ENCODE peak calls at places on chromosomes 4 and X, in four cellular contexts. I is testis, Y is heart left ventricle, X is vagina. P is an unnamed sample.

GRCh38 chr4:100894339-100894870 is 376.6 kb upstream of the EMCN start:
- DNase-seq in Y (no peak), I (no peak), X (no peak), P (no peak)

GRCh38 chr4:6043843-6044242 is 25.6 kb upstream of the C4orf50 start:
- DNase-seq in I (no peak), Y (no peak), X (no peak), P (no peak)

GRCh38 chr4:2051086-2051485 is 8.0 kb upstream of the NAT8L start:
- DNase-seq in I (no peak), X (no peak), Y (no peak), P (no peak)

GRCh38 chrX:153687121-153688039 is at the start of gene SLC6A8:
- DNase-seq in I (peak), X (no peak), Y (peak), P (peak)

GRCh38 chr4:14596904-14597303 is 405.4 kb upstream of the CPEB2 start:
- DNase-seq in I (no peak), X (no peak), Y (no peak), P (no peak)

GRCh38 chr4:105232374-105232773 is 85.7 kb downstream of the TET2 start:
- DNase-seq in I (no peak), Y (no peak), X (no peak), P (no peak)

GRCh38 chrX:54920610-54921426 is at the start of gene TRO:
- DNase-seq in Y (no peak), I (peak), X (peak), P (no peak)

GRCh38 chr4:96698891-96699290 is 859.0 kb downstream of the PDHA2 start:
- DNase-seq in X (no peak), I (no peak), Y (no peak), P (peak)

GRCh38 chr4:176054942-176055341 is 10.7 kb upstream of the WDR17 start:
- DNase-seq in X (no peak), Y (no peak), I (no peak), P (no peak)

GRCh38 chr4:13872145-13872544 is 244.6 kb upstream of the BOD1L1 start:
- DNase-seq in X (no peak), I (no peak), Y (no peak), P (no peak)

GRCh38 chr4:145003675-145004074 is 94.3 kb downstream of the ANAPC10 start:
- DNase-seq in Y (no peak), I (no peak), X (no peak), P (no peak)

GRCh38 chr4:169160825-169161224 is 109.9 kb downstream of the SH3RF1 start:
- DNase-seq in Y (no peak), I (peak), X (no peak), P (peak)

GRCh38 chrX:69555396-69556023 is 51.4 kb downstream of the NALF2 start:
- DNase-seq in X (no peak), Y (no peak), I (peak), P (no peak)

GRCh38 chr4:172573899-172574298 is 594.7 kb upstream of the GALNT7 start:
- DNase-seq in X (no peak), Y (no peak), I (no peak), P (no peak)

GRCh38 chr4:4308800-4309441 is 18.9 kb downstream of the ZBTB49 start:
- DNase-seq in X (no peak), Y (no peak), I (no peak), P (no peak)

GRCh38 chr4:113012776-113013175 is 36.7 kb upstream of the ANK2 start:
- DNase-seq in X (no peak), I (no peak), Y (no peak), P (no peak)

GRCh38 chr4:150573534-150573933 is 8.4 kb upstream of the MAB21L2 start:
- DNase-seq in I (no peak), Y (no peak), X (no peak), P (no peak)

GRCh38 chrX:129825746-129826505 is 17.8 kb downstream of the ZDHHC9 start:
- DNase-seq in I (no peak), X (no peak), Y (no peak), P (no peak)

GRCh38 chr4:27515140-27515539 is 654.5 kb downstream of the STIM2 start:
- DNase-seq in Y (no peak), X (no peak), I (no peak), P (no peak)

GRCh38 chrX:155086961-155087735 is 15.8 kb downstream of the BRCC3 start:
- DNase-seq in X (no peak), I (no peak), Y (no peak), P (no peak)

GRCh38 chrX:29634516-29634915 is 580.8 kb upstream of the MAGEB2 start:
- DNase-seq in Y (no peak), I (no peak), X (no peak), P (no peak)

GRCh38 chr4:155759372-155760252 is 791 bp downstream of the GUCY1B1 start:
- DNase-seq in X (no peak), Y (peak), I (peak), P (peak)

GRCh38 chr4:169014581-169014980 is 4.5 kb upstream of the CBR4 start:
- DNase-seq in Y (no peak), X (no peak), I (no peak), P (no peak)

GRCh38 chrX:124211312-124211942 is 121.0 kb upstream of the TEX13D start:
- DNase-seq in X (no peak), Y (no peak), I (no peak), P (no peak)

GRCh38 chrX:9899640-9900075 is 67.5 kb upstream of the CLDN34 start:
- DNase-seq in X (no peak), I (peak), Y (no peak), P (no peak)

GRCh38 chr4:52660643-52661042 is 1.5 kb upstream of the USP46 start:
- DNase-seq in I (no peak), Y (no peak), X (no peak), P (no peak)

GRCh38 chr4:63786181-63786580 is 623.1 kb downstream of the TECRL start:
- DNase-seq in I (no peak), X (no peak), Y (no peak), P (no peak)

GRCh38 chr4:6893449-6894085 is 16.1 kb upstream of the TBC1D14 start:
- DNase-seq in X (no peak), Y (no peak), I (no peak), P (no peak)

GRCh38 chr4:74535471-74535870 is 90.5 kb downstream of the AREG start:
- DNase-seq in I (no peak), Y (no peak), X (no peak), P (no peak)

GRCh38 chr4:67721770-67722597 is 21.0 kb upstream of the UBA6 start:
- DNase-seq in X (no peak), I (no peak), Y (no peak), P (no peak)

GRCh38 chr4:150251752-150252190 is 173.5 kb downstream of the DCLK2 start:
- DNase-seq in X (no peak), Y (no peak), I (no peak), P (no peak)

GRCh38 chr4:173924561-173924960 is 358.9 kb downstream of the FBXO8 start:
- DNase-seq in Y (no peak), X (no peak), I (no peak), P (no peak)

GRCh38 chrX:69036674-69037573 is 128.3 kb downstream of the PJA1 start:
- DNase-seq in Y (no peak), I (no peak), X (peak), P (no peak)

GRCh38 chr4:52743444-52744019 is 7.7 kb downstream of the ERVMER34-1 start:
- DNase-seq in Y (no peak), I (no peak), X (no peak), P (peak)

GRCh38 chr4:61292322-61292721 is 92.2 kb downstream of the ADGRL3 start:
- DNase-seq in X (no peak), Y (no peak), I (no peak), P (no peak)

GRCh38 chrX:115367455-115367854 is 77.9 kb downstream of the LUZP4 start:
- DNase-seq in Y (no peak), X (no peak), I (no peak), P (no peak)

GRCh38 chr4:15891312-15891711 is 47.2 kb downstream of the FGFBP1 start:
- DNase-seq in X (no peak), I (no peak), Y (no peak), P (no peak)

DNA sequence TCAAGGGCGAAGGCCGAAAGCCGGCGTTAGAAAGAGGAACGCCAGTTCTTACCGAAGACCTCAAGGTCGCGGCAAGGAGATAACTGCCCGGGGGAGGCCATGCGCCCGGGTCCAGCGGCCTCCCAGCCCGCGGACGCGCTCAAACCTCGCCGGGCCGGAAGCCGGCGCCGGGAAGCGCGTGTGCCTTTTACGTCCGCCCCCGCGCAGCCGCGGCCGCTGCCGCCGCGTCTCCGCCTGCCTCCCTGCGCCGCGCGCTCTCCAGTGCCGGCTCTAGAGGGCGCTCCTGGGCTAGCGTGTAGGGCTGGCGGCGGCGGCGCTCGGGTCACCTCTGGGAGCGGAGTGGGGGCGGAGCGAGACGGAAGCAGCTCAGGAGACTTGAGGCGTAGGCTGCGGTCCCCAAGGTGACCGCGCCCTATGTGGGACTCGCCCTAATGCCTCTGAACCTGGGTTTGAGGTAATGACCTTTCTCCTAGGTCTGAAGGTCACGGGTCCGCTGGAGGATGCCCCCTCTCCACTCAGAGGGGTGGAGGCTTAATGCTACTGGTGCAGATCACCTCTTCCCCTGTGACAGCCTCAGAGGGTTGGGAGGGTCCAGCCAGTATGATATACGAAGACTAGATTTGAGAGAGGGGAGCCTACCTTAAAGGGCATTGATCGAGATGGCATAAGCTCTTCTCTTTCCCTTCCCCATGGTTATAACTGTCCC is 839 bp downstream of the SLC25A5 start:
- DNase-seq in Y (peak), X (no peak), I (peak), P (peak)
- TF ChIP-seq POLR2A in Y (no peak), X (no peak), I (no peak), P (peak)

GRCh38 chr4:147461161-147461560 is 19.7 kb upstream of the EDNRA start:
- DNase-seq in Y (no peak), X (no peak), I (no peak), P (no peak)

GRCh38 chr4:147453561-147454141 is 27.2 kb upstream of the EDNRA start:
- DNase-seq in Y (no peak), X (no peak), I (no peak), P (no peak)

DNA sequence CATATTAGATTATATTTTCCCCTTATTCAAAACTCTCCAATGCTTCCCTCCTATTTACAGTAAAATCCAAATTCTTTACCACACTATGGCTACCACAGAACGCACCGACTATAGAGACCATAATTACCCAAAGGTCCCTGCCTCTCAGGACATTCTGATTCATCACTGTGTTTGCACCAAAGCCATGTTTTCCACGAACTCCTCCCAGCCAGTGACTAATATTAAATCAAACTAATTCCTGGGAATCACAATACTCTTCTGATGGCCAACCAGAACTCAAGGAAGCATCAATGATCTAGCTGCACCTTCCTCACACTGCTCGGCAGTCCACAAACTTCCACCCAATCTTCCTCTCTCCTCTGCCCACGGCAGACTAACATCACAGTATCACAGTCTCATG is 24.2 kb upstream of the EDNRA start:
- DNase-seq in X (no peak), Y (no peak), I (no peak), P (no peak)
- H3K27ac ChIP-seq in X (no peak), Y (no peak), I (no peak), P (no peak)

DNA sequence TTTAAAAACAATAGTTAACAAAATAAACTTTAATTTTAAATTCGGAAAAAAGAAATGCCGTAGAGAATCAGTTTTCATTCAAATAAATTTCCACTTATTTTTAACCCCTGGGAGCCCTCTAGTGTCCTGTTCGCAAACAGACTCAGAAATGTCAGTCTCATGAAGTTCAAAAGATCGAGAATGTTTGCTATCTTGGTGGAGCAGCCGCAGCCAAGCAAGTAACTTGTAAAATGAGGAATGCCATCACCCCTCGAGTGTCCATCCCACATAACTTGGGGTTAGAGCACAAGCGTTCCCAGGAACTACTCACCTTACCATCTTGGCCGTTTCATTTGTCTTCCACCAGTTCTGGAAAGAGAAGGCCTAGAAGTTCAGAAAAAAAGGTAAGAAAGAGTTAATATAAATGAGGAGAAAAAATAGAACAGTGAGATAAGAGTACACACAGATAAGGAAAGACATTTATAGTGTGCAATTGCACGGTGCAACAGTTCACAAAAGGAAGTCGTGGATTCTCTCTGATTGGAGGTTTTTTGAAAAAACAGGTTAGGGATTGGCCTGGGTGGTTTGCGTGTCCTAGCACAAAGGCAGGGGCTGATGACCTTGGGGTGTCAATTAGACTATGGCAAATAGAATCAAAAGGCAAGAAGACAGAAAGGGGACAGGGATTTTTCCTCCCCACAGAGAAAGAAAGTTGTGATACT is at the start of gene GASK1B:
- DNase-seq in Y (peak), X (no peak), I (peak), P (peak)
- TF ChIP-seq POLR2A in Y (no peak), X (no peak), I (no peak), P (no peak)

DNA sequence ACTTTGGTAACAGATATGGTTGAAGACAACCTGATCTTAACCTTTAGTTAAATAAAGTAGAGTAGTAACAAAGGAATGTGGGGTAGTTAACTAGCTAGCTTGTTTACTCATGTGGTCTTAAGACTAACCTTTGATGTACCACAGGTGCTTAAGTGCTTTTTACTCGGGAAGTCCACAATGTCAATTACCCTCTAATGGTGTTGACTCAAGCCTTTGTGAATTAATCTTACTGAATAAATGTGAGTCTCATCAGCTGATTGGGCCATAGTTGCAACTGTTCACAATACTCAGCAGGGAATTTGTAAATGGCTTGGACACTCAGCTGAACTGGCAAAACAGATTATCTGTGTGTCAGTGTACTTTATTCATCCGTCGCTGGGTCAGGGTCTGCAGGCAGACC is 119.0 kb upstream of the UGT8 start:
- DNase-seq in I (no peak), X (no peak), Y (no peak), P (no peak)
- H3K27ac ChIP-seq in I (no peak), X (no peak), Y (no peak), P (no peak)

GRCh38 chr4:123397276-123398150 is 918 bp downstream of the SPRY1 start:
- DNase-seq in X (no peak), I (peak), Y (peak), P (peak)
- TF ChIP-seq POLR2A in X (no peak), I (no peak), Y (no peak), P (no peak)

GRCh38 chr4:186693159-186693815 is 30.4 kb downstream of the FAT1 start:
- DNase-seq in Y (peak), X (no peak), I (peak), P (peak)

GRCh38 chr4:186688150-186688943 is 35.3 kb downstream of the FAT1 start:
- DNase-seq in I (no peak), Y (no peak), X (no peak), P (no peak)

GRCh38 chr4:186689476-186689875 is 34.2 kb downstream of the FAT1 start:
- DNase-seq in Y (no peak), I (no peak), X (no peak), P (peak)

GRCh38 chr4:186693894-186694293 is 29.8 kb downstream of the FAT1 start:
- DNase-seq in Y (no peak), I (no peak), X (no peak), P (no peak)

DNA sequence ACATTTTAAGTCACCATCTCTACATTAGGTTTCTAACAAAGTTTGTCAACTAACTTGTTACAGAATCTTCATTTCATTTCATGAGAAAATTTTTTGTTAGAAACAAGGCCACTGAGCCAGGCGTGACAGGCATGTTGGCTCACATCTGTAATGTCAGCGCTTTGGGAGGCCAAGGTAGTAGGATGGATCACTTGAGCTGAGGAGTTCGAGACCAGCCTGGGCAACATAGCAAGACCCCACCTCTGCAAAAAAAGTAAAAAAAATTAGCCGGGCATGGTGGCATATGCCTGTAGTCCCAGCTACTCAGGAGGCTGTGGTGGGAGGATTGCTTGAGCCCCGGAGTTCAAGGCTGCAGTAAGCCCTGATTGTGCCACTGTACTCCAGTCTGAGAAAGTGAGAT is 32.3 kb downstream of the FAT1 start:
- DNase-seq in X (no peak), I (no peak), Y (no peak), P (no peak)
- H3K27ac ChIP-seq in X (no peak), I (no peak), Y (no peak), P (no peak)

DNA sequence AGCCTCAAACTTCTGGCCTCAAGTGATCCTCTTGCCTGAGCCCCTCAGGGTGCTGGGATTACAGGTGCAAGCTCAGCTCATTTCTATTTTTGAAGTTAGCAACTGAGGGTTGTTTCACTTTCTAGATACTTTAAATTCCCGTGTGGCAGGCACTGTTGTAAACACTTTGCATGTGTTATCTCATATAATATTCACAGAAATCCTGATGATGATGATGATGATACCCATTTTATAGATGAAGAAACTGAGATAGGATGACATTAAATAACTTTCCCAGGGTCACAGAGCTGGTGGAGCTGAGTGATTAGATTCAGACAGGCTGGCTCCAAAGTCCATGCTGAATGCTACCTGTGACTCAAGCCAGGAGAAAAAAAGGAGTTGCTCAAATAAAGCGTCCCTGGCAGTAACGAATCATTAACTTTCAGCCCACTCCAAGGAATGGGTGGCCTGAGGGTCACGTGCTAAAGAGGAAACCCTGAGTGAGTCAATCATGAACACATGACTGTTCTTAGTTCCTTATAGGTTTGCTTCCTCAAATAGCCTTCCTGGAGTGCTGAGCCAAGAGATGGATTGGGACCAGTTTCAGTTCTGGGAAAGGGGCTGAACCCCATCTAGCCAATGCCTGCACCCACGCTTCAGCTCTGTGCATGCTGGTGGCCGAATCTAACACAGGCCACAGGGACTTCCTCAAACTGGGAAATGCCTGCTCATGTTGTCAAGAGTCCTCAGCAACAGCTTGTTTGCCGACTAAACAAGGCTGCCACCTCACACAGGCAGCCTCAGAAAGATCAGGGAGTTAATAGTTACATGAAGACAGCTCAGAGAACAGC is 52.8 kb downstream of the RBM47 start:
- DNase-seq in I (peak), Y (peak), X (no peak), P (peak)
- TF ChIP-seq POLR2A in I (no peak), Y (no peak), X (no peak), P (no peak)

GRCh38 chr4:88743696-88744095 is 46.1 kb upstream of the NAP1L5 start:
- DNase-seq in I (no peak), Y (no peak), X (no peak), P (no peak)

GRCh38 chr4:88746186-88746585 is 48.6 kb upstream of the NAP1L5 start:
- DNase-seq in Y (no peak), I (no peak), X (no peak), P (peak)

GRCh38 chr4:88745581-88746163 is 48.0 kb upstream of the NAP1L5 start:
- DNase-seq in I (no peak), X (no peak), Y (no peak), P (no peak)

GRCh38 chr4:88744609-88745008 is 47.0 kb upstream of the NAP1L5 start:
- DNase-seq in I (no peak), Y (no peak), X (no peak), P (no peak)

GRCh38 chr4:88745175-88745574 is 47.5 kb upstream of the NAP1L5 start:
- DNase-seq in Y (no peak), X (no peak), I (no peak), P (no peak)
- H3K27ac ChIP-seq in Y (peak), X (no peak), I (peak), P (peak)

GRCh38 chrX:71525316-71525715 is 7.6 kb upstream of the OGT start:
- DNase-seq in X (no peak), Y (no peak), I (no peak), P (no peak)
- TF ChIP-seq POLR2A in X (no peak), Y (no peak), I (no peak), P (no peak)